ENCODE peak calls at places on chromosomes 16 and 17, in nine cellular contexts. K, D, N, Q, L, U, G, E and A are unnamed samples.

GRCh38 chr17:55177159-55177913 is 87.4 kb upstream of the HLF start:
- DNase-seq in L (no peak), K (no peak), D (no peak), U (no peak), N (no peak), Q (no peak), G (no peak), E (peak), A (no peak)

GRCh38 chr17:40548491-40548981 is 16.7 kb downstream of the CCR7 start:
- DNase-seq in U (no peak), N (no peak), E (no peak), G (peak), Q (no peak), K (peak), D (no peak), L (no peak), A (peak)

GRCh38 chr17:1779571-1780074 is 17.8 kb downstream of the SERPINF1 start:
- DNase-seq in G (peak), K (peak), N (peak), D (no peak), E (peak), L (peak), Q (no peak), U (no peak), A (peak)

GRCh38 chr16:3857189-3858013 is 23.1 kb downstream of the CREBBP start:
- DNase-seq in Q (peak), K (no peak), D (no peak), N (no peak), U (no peak), G (no peak), L (peak), E (no peak), A (no peak)

GRCh38 chr17:5901731-5902660 is 168.2 kb upstream of the WSCD1 start:
- DNase-seq in Q (no peak), D (no peak), K (no peak), U (no peak), L (no peak), G (no peak), E (no peak), N (no peak), A (peak)

GRCh38 chr17:7133424-7133823 is 18.8 kb upstream of the ASGR2 start:
- DNase-seq in D (no peak), Q (peak), E (peak), L (no peak), K (no peak), U (no peak), N (no peak), G (no peak), A (no peak)

GRCh38 chr17:39096435-39097158 is 54.8 kb downstream of the PLXDC1 start:
- DNase-seq in N (no peak), G (no peak), Q (no peak), L (no peak), U (no peak), D (no peak), K (no peak), E (no peak), A (no peak)

GRCh38 chr16:56950881-56951771 is 10.6 kb upstream of the CETP start:
- DNase-seq in E (peak), N (peak), G (no peak), K (peak), U (no peak), D (no peak), L (peak), Q (no peak), A (no peak)

GRCh38 chr17:1244606-1245012 is 25.6 kb upstream of the BHLHA9 start:
- DNase-seq in Q (no peak), G (no peak), U (no peak), D (no peak), K (no peak), N (no peak), E (no peak), L (no peak), A (no peak)

GRCh38 chr16:53080345-53081031 is 25.7 kb downstream of the CHD9 start:
- DNase-seq in L (peak), N (peak), D (no peak), Q (no peak), E (peak), U (no peak), G (no peak), K (no peak), A (no peak)

GRCh38 chr16:2689968-2690830 is 7.9 kb downstream of the KCTD5 start:
- DNase-seq in L (no peak), Q (no peak), D (no peak), N (no peak), E (no peak), G (no peak), U (peak), K (no peak), A (peak)

GRCh38 chr16:2692251-2692947 is 10.1 kb downstream of the KCTD5 start:
- DNase-seq in Q (no peak), K (no peak), N (no peak), E (no peak), L (no peak), U (peak), D (no peak), G (no peak), A (no peak)

GRCh38 chr16:2690852-2691251 is 8.5 kb downstream of the KCTD5 start:
- DNase-seq in U (no peak), D (no peak), N (no peak), L (no peak), G (no peak), Q (no peak), E (no peak), K (no peak), A (no peak)

GRCh38 chr16:2691491-2692248 is 9.3 kb downstream of the KCTD5 start:
- DNase-seq in U (peak), N (no peak), Q (no peak), E (no peak), G (no peak), K (peak), L (no peak), D (no peak), A (no peak)

DNA sequence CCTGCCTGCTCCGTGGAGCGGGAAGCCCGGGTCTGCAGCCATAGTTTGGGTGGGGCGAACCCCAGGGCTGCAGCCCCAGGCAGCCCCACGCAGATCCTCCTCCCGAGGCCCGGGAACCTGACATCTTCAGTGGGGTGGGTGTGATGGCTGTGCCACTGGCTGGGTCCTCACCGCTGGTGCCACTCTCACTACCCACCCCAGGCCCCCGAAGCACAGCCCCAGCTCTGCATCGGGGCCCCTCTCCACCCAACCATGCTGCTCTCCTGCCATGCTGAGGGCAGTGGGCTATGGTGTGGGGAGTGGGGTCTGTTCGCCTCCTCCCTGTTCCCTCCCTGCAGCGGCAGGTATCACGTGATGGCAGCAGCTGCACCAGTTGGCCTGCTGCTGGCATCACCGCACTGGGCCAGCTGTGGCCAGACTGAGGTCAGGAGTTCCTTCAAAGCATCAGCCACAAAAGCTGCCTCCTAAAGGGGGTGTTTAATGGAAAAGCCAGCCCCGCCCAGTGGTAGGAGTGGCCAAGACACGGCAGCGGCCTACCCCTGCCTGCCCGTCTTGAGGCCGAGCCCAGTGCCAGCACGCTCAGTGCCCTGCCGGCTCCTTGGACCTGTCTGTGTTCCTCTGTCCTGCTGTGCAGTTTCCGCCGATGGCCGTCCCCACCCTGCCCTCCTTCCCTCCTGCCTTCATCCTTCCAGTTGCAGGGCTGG is 10.8 kb downstream of the KCTD5 start:
- DNase-seq in L (no peak), E (no peak), Q (no peak), D (no peak), G (no peak), U (no peak), K (peak), N (no peak), A (no peak)
- TF ChIP-seq POLR2AphosphoS5 in L (no peak), E (no peak), Q (no peak), D (no peak), G (no peak), U (no peak), K (no peak), N (no peak), A (no peak)

DNA sequence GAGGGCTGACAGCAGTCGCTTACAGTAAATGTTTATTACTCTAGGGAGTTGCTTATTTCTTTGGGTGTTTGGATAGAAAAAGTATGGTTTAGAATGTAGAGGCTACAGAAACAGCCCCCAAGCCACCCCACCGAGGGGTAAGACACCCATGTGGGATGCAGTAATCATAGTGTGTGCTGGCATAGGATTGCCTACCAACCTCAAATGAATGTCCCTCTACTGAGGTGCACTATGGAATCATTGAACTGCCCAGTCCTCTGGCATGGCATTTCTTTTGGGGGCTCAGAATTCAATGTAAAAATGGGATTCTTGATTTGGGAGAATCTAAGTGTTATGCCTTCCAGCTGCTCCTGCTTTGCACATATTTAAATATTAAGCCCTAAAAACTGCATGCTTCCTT is 46.8 kb downstream of the ZNF267 start:
- DNase-seq in G (no peak), E (no peak), U (no peak), D (no peak), L (no peak), Q (no peak), N (no peak), K (no peak), A (no peak)
- TF ChIP-seq POLR2A in G (no peak), E (no peak), U (peak), D (no peak), L (no peak), Q (peak), N (no peak), K (no peak), A (no peak)

DNA sequence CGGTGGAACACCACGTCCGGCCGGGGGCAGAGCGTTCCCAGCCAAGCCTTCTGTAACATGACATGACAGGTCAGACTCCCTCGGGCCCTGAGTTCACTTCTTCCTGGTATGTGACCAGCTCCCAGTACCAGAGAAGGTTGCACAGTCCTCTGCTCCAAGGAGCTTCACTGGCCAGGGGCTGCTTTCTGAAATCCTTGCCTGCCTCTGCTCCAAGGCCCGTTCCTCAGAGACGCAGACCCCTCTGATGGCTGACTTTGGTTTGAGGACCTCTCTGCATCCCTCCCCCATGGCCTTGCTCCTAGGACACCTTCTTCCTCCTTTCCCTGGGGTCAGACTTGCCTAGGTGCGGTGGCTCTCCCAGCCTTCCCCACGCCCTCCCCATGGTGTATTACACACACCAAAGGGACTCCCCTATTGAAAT is 1.7 kb downstream of the GAA start:
- DNase-seq in E (no peak), G (no peak), D (no peak), U (no peak), N (no peak), L (no peak), Q (no peak), K (no peak), A (peak)
- TF ChIP-seq POLR2AphosphoS5 in E (no peak), G (no peak), D (no peak), U (no peak), N (no peak), L (no peak), Q (no peak), K (no peak), A (no peak)

GRCh38 chr16:67943619-67944503 is at the start of gene LCAT:
- DNase-seq in K (peak), L (peak), D (no peak), E (no peak), U (no peak), N (no peak), Q (no peak), G (no peak), A (no peak)
- TF ChIP-seq POLR2A in K (no peak), L (no peak), D (no peak), E (peak), U (no peak), N (no peak), Q (no peak), G (no peak), A (no peak)

DNA sequence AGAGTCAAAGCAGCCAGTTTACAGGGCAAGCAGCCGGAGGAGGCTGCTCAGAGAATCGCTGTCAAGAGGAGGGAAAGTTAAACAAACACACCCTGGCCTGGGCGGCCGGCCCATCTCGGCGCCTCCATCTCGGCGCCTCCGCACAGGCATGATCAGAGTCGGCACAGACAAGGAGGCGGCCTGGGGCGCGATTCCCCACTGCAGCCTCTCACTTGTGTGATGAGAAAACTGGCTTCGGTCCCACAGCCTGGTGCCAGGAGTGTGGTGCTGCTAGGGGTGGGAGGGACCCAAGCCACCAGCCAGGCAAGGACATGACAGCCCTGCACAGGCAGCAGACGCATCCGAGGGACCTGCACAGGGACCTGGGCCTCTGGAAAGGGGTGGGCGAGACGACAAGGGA is 17.7 kb downstream of the SLC38A10 start:
- DNase-seq in K (peak), Q (no peak), N (peak), L (peak), G (no peak), U (no peak), D (no peak), E (no peak), A (no peak)
- TF ChIP-seq POLR2AphosphoS5 in K (no peak), Q (no peak), N (peak), L (peak), G (no peak), U (no peak), D (no peak), E (no peak), A (no peak)

DNA sequence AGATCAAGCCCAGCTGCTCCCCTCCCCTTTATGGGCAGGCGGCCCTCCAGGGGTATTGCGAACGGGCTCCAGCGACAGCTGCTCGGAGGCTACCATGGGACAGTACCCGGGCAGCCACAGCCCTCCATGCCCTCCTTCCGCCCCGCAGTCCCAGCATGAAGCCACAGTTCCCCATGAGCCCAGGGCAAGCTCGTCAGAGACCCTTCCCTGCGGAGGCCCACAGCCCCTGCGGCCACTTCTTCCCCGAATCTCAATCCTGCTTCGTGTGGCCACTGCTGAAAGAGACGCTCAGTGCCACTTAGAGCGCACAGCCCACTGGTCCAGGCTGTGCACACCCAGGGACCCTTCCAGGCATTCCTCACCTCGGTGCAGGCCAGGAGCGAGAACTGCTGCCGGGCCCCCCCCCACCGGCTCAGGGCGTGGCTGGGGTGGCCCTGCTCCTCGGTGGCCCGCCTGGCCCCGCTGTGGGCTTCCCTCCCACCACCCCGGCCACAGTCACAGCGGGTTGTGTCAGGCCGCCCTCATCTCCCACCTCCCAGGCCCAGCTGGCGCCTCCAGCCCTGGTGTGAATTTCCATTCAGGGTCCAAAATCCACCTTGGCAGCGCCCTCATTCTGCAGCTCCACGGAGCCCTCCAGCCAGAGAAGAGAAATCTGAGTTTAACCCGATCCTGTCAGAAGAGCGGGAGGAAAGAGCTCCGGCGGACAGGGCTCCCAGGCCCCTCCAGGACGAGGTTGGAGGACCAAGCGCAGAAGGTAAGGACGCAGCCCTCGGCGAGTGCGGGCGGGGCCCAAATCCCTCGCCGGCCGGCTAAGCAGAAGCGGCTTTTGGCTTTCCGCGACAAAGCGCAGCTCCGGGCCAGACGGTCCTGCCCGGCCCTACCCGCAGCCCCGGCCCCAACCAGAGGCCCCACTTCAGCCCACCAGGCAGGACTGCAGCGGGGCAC is 12.1 kb downstream of the TBC1D16 start:
- DNase-seq in N (no peak), E (no peak), D (no peak), G (no peak), L (no peak), U (no peak), Q (no peak), K (no peak), A (no peak)
- TF ChIP-seq POLR2A in N (no peak), E (no peak), D (no peak), G (no peak), L (no peak), U (no peak), Q (no peak), K (no peak), A (no peak)

GRCh38 chr16:88647178-88648070 is 3.4 kb downstream of the CYBA start:
- DNase-seq in E (no peak), L (no peak), Q (no peak), D (no peak), U (no peak), G (no peak), K (no peak), N (no peak), A (no peak)

GRCh38 chr16:88646345-88647034 is 4.4 kb downstream of the CYBA start:
- DNase-seq in G (no peak), N (no peak), K (no peak), E (no peak), D (no peak), Q (no peak), L (no peak), U (no peak), A (no peak)

GRCh38 chr16:88643546-88643932 is 5.2 kb downstream of the IL17C start:
- DNase-seq in U (no peak), Q (no peak), L (no peak), G (no peak), N (no peak), D (no peak), E (no peak), K (no peak), A (no peak)

GRCh38 chr16:88645455-88645854 is 5.4 kb downstream of the CYBA start:
- DNase-seq in K (no peak), G (no peak), D (no peak), Q (no peak), L (no peak), N (no peak), U (no peak), E (no peak), A (no peak)

DNA sequence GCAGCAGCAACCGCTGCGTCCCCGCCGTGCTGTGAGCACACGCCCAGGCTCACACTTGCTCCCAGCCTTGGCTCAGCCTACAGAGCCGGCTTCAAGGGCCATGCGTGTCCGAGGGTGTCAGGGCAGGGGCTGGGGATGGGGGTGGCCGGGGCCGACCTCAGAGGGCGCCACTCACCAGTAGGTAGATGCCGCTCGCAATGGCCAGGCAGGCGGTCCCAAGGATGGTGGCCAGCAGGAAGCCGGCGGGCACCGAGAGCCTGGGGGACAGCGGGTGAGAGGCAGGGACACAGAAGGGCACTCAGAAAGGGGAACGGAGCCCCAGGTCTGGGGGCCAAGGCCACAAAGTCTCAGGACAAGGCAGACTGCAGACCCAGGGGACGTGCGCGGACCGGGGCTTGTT is 4.9 kb downstream of the CYBA start:
- DNase-seq in U (no peak), Q (no peak), D (no peak), K (no peak), N (no peak), G (no peak), L (no peak), E (no peak), A (no peak)
- TF ChIP-seq POLR2AphosphoS5 in U (no peak), Q (no peak), D (no peak), K (no peak), N (no peak), G (no peak), L (no peak), E (no peak), A (no peak)

DNA sequence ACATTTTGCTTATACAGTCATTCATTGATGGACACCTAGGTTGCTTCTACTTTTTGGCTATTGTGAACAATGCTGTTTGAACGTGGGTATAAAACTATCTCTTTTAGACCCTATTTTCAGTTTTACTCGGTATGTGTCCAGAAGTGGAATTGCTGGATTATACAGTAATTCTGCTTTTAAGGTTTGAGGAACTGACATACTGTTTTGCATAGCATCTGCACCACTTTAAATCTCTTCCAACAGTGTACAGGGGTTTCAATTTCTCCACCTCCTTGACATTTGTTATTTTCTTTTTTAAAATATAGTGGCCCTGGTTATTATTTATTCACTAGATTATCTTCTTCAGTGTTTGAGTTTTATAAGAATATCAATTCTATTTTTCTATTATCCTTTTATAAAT is 116.9 kb downstream of the USP22 start:
- DNase-seq in U (no peak), K (no peak), D (no peak), G (no peak), Q (no peak), N (no peak), L (no peak), E (no peak), A (no peak)
- TF ChIP-seq POLR2A in U (no peak), K (no peak), D (no peak), G (no peak), Q (no peak), N (no peak), L (no peak), E (no peak), A (no peak)